ENCODE peak calls at places on chromosomes 11 and 22, in six cellular contexts. C is activated gamma-delta T cell treated with Interleukin-2 at 50 U/mL for 16 hours, B is tibial nerve, S is GM23338, H is GM03348, I is T-cell. D is an unnamed sample.

GRCh38 chr11:125433454-125434121 is 62.5 kb downstream of the FEZ1 start:
- DNase-seq in C (no peak), S (peak), B (peak), I (no peak), H (peak), D (no peak)

GRCh38 chr11:44893250-44894216 is 57.1 kb downstream of the TP53I11 start:
- DNase-seq in B (no peak), S (no peak), C (no peak), I (no peak), H (no peak), D (no peak)

GRCh38 chr11:118406599-118407166 is 5.3 kb downstream of the ATP5MG start:
- DNase-seq in I (no peak), S (no peak), H (no peak), B (no peak), C (no peak), D (no peak)

GRCh38 chr22:39290724-39291161 is 28.7 kb downstream of the RPL3 start:
- DNase-seq in I (no peak), S (no peak), H (no peak), B (peak), C (no peak), D (no peak)

GRCh38 chr11:9862981-9863380 is 199.1 kb downstream of the SWAP70 start:
- DNase-seq in B (no peak), S (peak), C (no peak), I (no peak), H (no peak), D (no peak)

GRCh38 chr11:38315151-38315550 is 1717.1 kb upstream of the RAG2 start:
- DNase-seq in H (no peak), C (no peak), S (no peak), I (no peak), B (no peak), D (no peak)

GRCh38 chr22:37234736-37235711 is 9.0 kb downstream of the RAC2 start:
- DNase-seq in B (no peak), S (no peak), C (no peak), H (no peak), I (no peak), D (no peak)

GRCh38 chr11:84608788-84609309 is 1018.3 kb downstream of the DLG2 start:
- DNase-seq in S (no peak), C (no peak), H (no peak), I (no peak), B (no peak), D (no peak)

GRCh38 chr22:28951969-28952521 is 68.7 kb downstream of the ZNRF3 start:
- DNase-seq in I (no peak), S (peak), H (peak), B (no peak), C (no peak), D (no peak)

GRCh38 chr11:107591098-107591445 is at the start of gene ELMOD1:
- DNase-seq in B (no peak), S (peak), I (no peak), C (peak), H (peak), D (peak)

GRCh38 chr11:22244986-22245592 is 52.2 kb downstream of the ANO5 start:
- DNase-seq in I (no peak), S (peak), B (no peak), C (no peak), H (peak), D (no peak)

GRCh38 chr11:44088871-44089270 is 6.6 kb upstream of the EXT2 start:
- DNase-seq in I (no peak), H (no peak), C (no peak), B (no peak), S (no peak), D (no peak)

GRCh38 chr11:108858624-108859023 is 193.8 kb downstream of the DDX10 start:
- DNase-seq in C (no peak), B (no peak), I (no peak), S (no peak), H (no peak), D (no peak)

GRCh38 chr11:35165416-35166368 is 26.7 kb downstream of the CD44 start:
- DNase-seq in C (peak), S (no peak), B (peak), I (peak), H (peak), D (peak)

GRCh38 chr11:86931059-86931964 is 23.9 kb downstream of the FZD4 start:
- DNase-seq in H (no peak), C (no peak), S (no peak), I (no peak), B (no peak), D (no peak)

GRCh38 chr11:128174465-128175101 is 412.8 kb downstream of the ETS1 start:
- DNase-seq in B (no peak), I (no peak), S (peak), H (peak), C (no peak), D (no peak)

GRCh38 chr11:36452231-36452630 is 57.8 kb downstream of the TRAF6 start:
- DNase-seq in I (peak), S (no peak), C (no peak), H (peak), B (no peak), D (no peak)

GRCh38 chr11:96147913-96148312 is 195.1 kb downstream of the MAML2 start:
- DNase-seq in H (no peak), I (no peak), B (no peak), S (no peak), C (no peak), D (no peak)

GRCh38 chr11:61762216-61762615 is 9.8 kb downstream of the MYRF start:
- DNase-seq in I (no peak), C (no peak), H (no peak), B (no peak), S (no peak), D (no peak)

GRCh38 chr22:46007848-46008261 is 30.9 kb upstream of the WNT7B start:
- DNase-seq in H (peak), B (peak), I (no peak), S (no peak), C (no peak), D (no peak)

GRCh38 chr22:24822471-24822870 is 16.5 kb downstream of the SGSM1 start:
- DNase-seq in B (no peak), C (no peak), I (no peak), S (no peak), H (no peak), D (no peak)

GRCh38 chr11:8204596-8204995 is 35.8 kb upstream of the RIC3 start:
- DNase-seq in C (no peak), H (no peak), B (no peak), I (no peak), S (no peak), D (no peak)

GRCh38 chr11:64859542-64860414 is 15.3 kb upstream of the CDC42BPG start:
- DNase-seq in S (no peak), B (no peak), I (peak), H (no peak), C (peak), D (peak)

GRCh38 chr11:61955416-61956135 is 5.4 kb downstream of the BEST1 start:
- DNase-seq in H (peak), I (peak), C (no peak), B (no peak), S (peak), D (no peak)

GRCh38 chr22:32712644-32713355 is 88.7 kb upstream of the TIMP3 start:
- DNase-seq in S (no peak), H (peak), B (no peak), C (no peak), I (no peak), D (no peak)

GRCh38 chr11:117076941-117077659 is 21.1 kb downstream of the SIK3 start:
- DNase-seq in I (no peak), B (no peak), H (no peak), S (peak), C (no peak), D (no peak)

D was measured in stimulated activated naive CD4-positive, alpha-beta T cell.